ENCODE peak calls at places on chromosomes 7 and 10, in eight cellular contexts. S is fibroblast of the aortic adventitia; F is uterus; X is AG08395; Z is fibroblast of villous mesenchyme; T is fibroblast of gingiva; C is adrenal gland; W is CD8-positive, alpha-beta T cell. G is an unnamed sample.
A peak's percentile ranks its signal among the peaks of the same experiment; 100 is the strongest.

GRCh38 chr7:154574235-154574634 is 428.7 kb downstream of the PAXIP1 start:
- DNase-seq in Z (no peak), W (no peak), T (no peak), X (no peak), S (no peak), F (no peak), C (no peak), G (no peak)

GRCh38 chr10:103894454-103894853 is 23.5 kb downstream of the STN1 start:
- DNase-seq in T (peak; percentile 88), Z (peak; percentile 66), C (no peak), F (no peak), W (no peak), X (peak; percentile 25), S (peak; percentile 93), G (no peak)

GRCh38 chr10:32065871-32066270 is 9.6 kb upstream of the KIF5B start:
- DNase-seq in S (peak; percentile 76), C (no peak), X (peak; percentile 48), W (no peak), Z (peak; percentile 66), F (no peak), T (peak; percentile 67), G (peak; percentile 78)

GRCh38 chr10:118729200-118729599 is 25.6 kb downstream of the CACUL1 start:
- DNase-seq in W (no peak), S (no peak), C (no peak), F (no peak), X (no peak), T (no peak), Z (no peak), G (no peak)

GRCh38 chr10:4083509-4084003 is 298.5 kb upstream of the KLF6 start:
- DNase-seq in X (peak; percentile 32), F (peak; percentile 54), S (peak; percentile 90), C (no peak), Z (peak; percentile 89), T (peak; percentile 79), W (no peak), G (no peak)

GRCh38 chr7:116142850-116143249 is 67.5 kb upstream of the TES start:
- DNase-seq in S (no peak), F (no peak), C (no peak), T (no peak), Z (no peak), X (no peak), W (no peak), G (no peak)

GRCh38 chr10:1411451-1411850 is 325.9 kb downstream of the ADARB2 start:
- DNase-seq in T (no peak), W (peak; percentile 29), S (no peak), C (no peak), Z (no peak), X (no peak), F (no peak), G (no peak)

GRCh38 chr10:1074748-1075358 is 18.7 kb downstream of the WDR37 start:
- DNase-seq in X (no peak), W (no peak), F (no peak), C (no peak), Z (peak; percentile 13), T (no peak), S (no peak), G (no peak)

GRCh38 chr7:81211617-81212016 is 292.8 kb upstream of the SEMA3C start:
- DNase-seq in C (no peak), W (no peak), S (peak; percentile 91), X (peak; percentile 57), F (no peak), Z (no peak), T (peak; percentile 21), G (peak; percentile 79)

GRCh38 chr7:22432203-22432718 is 67.7 kb downstream of the STEAP1B start:
- DNase-seq in C (no peak), W (no peak), X (no peak), Z (no peak), T (no peak), F (no peak), S (no peak), G (no peak)

GRCh38 chr7:32890553-32891045 is 961 bp downstream of the KBTBD2 start:
- DNase-seq in T (peak; percentile 75), Z (peak; percentile 91), X (peak; percentile 32), C (no peak), W (peak; percentile 59), F (no peak), S (peak; percentile 76), G (peak; percentile 62)

GRCh38 chr10:128803790-128804189 is 663.3 kb upstream of the MGMT start:
- DNase-seq in C (no peak), S (no peak), X (no peak), F (no peak), T (no peak), W (no peak), Z (no peak), G (no peak)

GRCh38 chr10:62388328-62388727 is 14.2 kb downstream of the ZNF365 start:
- DNase-seq in T (no peak), W (no peak), C (no peak), X (no peak), Z (no peak), S (no peak), F (no peak), G (no peak)

G was measured in EL.